ENCODE peak calls at places on chromosomes 16 and 17, in seven cellular contexts. W is H1, A is SK-N-SH, X is GM12891, L is HepG2, S is GM12878, E is K562. V is an unnamed sample.

GRCh38 chr16:79542196-79542859 is 58.2 kb downstream of the MAF start:
- DNase-seq in X (no peak), A (no peak), W (no peak), E (no peak), S (no peak), L (no peak), V (no peak)

GRCh38 chr17:74647871-74648672 is 24.5 kb upstream of the CD300E start:
- DNase-seq in E (no peak), W (no peak), A (peak), S (no peak), L (no peak), X (no peak), V (no peak)

GRCh38 chr16:10531582-10531981 is 48.8 kb downstream of the EMP2 start:
- DNase-seq in L (no peak), X (no peak), S (no peak), A (no peak), W (no peak), E (no peak), V (no peak)

GRCh38 chr17:57782051-57782490 is 37.0 kb upstream of the CCDC182 start:
- DNase-seq in W (no peak), A (peak), L (no peak), X (no peak), E (no peak), S (no peak), V (no peak)

GRCh38 chr17:45792995-45793755 is 9.1 kb downstream of the CRHR1 start:
- DNase-seq in S (no peak), L (no peak), E (peak), X (no peak), W (no peak), A (no peak), V (no peak)

GRCh38 chr16:154223-155030 is 2.0 kb downstream of the HBZ start:
- DNase-seq in X (no peak), E (peak), S (no peak), W (no peak), A (peak), L (no peak), V (no peak)

GRCh38 chr17:44203731-44204452 is 4.2 kb upstream of the ATXN7L3 start:
- DNase-seq in L (peak), S (no peak), E (peak), X (no peak), A (peak), W (no peak), V (peak)

GRCh38 chr17:77068915-77069314 is 71.9 kb upstream of the SEC14L1 start:
- DNase-seq in L (no peak), E (no peak), A (no peak), W (no peak), S (no peak), X (no peak), V (no peak)

GRCh38 chr17:79664925-79665738 is 54.3 kb upstream of the RBFOX3 start:
- DNase-seq in W (no peak), X (no peak), L (no peak), S (no peak), A (peak), E (no peak), V (no peak)

GRCh38 chr17:78896834-78897638 is 6.0 kb downstream of the CEP295NL start:
- DNase-seq in E (no peak), L (no peak), S (no peak), W (no peak), X (no peak), A (peak), V (no peak)

GRCh38 chr17:74852237-74853047 is 7.2 kb downstream of the GRIN2C start:
- DNase-seq in S (no peak), L (peak), E (peak), A (peak), W (peak), X (no peak), V (no peak)

GRCh38 chr17:81860756-81861568 is 627 bp upstream of the P4HB start:
- DNase-seq in X (peak), L (peak), S (peak), W (peak), E (peak), A (peak), V (peak)

GRCh38 chr17:81858967-81859905 is 1.1 kb downstream of the P4HB start:
- DNase-seq in S (no peak), L (no peak), X (no peak), W (no peak), A (no peak), E (peak), V (no peak)

GRCh38 chr17:81854974-81855774 is 5.2 kb downstream of the P4HB start:
- DNase-seq in S (no peak), W (no peak), E (no peak), X (no peak), A (peak), L (no peak), V (no peak)

GRCh38 chr17:81859906-81860755 is at the start of gene P4HB:
- DNase-seq in A (peak), X (no peak), W (no peak), L (no peak), S (no peak), E (peak), V (no peak)

GRCh38 chr17:81858170-81858966 is 2.0 kb downstream of the P4HB start:
- DNase-seq in E (no peak), X (no peak), L (no peak), S (no peak), W (no peak), A (no peak), V (no peak)
- TF ChIP-seq POLR2AphosphoS5 in E (no peak), X (no peak), L (peak), S (peak), W (no peak), A (no peak), V (no peak)

DNA sequence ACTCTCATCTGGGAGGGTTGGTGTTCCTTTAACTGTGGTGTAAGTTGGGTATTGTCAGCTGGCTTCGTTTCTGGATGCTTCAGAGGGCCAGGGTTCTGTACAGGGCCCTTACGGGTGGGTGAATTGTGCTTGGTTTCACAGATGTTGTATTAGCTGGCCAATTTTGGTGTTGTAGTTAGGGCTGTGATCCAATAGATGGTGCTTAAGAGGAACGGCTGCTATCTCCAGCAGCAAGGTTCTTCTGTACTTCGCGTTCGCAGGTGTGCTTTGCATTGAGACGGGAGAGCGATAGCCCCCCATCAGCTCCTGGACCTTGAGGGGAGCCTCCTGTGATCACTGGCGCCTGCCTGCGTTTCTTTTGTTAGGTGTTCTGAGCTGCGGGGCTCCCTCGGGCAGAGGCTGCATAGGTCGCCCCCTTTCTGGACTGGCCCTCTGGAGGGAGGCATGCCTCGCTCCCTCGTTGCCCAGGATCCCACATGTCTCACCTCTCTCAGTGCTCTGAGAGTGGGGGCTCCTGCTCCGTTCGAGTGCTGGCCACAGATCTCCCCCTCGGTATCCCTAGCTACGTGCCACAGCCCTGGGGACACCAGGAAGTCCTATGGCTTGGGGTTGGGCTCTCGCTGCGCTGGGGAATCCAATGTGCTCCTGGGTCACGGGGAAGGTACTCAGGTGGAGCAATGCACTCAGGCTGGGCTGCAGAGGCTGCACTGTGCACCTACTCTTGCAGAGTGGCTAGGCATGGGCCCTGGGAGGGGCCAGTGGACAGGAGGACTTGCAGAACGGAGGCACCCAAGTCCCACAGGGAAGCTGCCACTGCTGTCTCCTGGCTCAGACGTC is 844 bp upstream of the PRDM7 start:
- DNase-seq in A (peak), W (no peak), S (no peak), L (no peak), E (peak), X (peak), V (no peak)
- TF ChIP-seq TAF1 in A (no peak), W (no peak), S (no peak), L (no peak), E (no peak), X (no peak), V (no peak)

GRCh38 chr17:81720267-81721071 is 8.4 kb downstream of the SLC25A10 start:
- DNase-seq in S (no peak), E (no peak), X (no peak), L (no peak), W (no peak), A (no peak), V (no peak)

GRCh38 chr17:81726004-81726403 is 13.9 kb downstream of the SLC25A10 start:
- DNase-seq in X (no peak), L (no peak), W (no peak), A (no peak), E (no peak), S (no peak), V (no peak)

GRCh38 chr17:81727324-81728031 is 15.4 kb downstream of the SLC25A10 start:
- DNase-seq in X (no peak), E (no peak), W (no peak), L (peak), A (no peak), S (no peak), V (no peak)

GRCh38 chr17:81722184-81723120 is 10.4 kb downstream of the SLC25A10 start:
- DNase-seq in L (no peak), W (no peak), A (peak), E (peak), S (no peak), X (no peak), V (no peak)

GRCh38 chr17:81723651-81724209 is 11.6 kb downstream of the SLC25A10 start:
- DNase-seq in S (no peak), E (no peak), A (no peak), L (no peak), W (no peak), X (no peak), V (no peak)
- TF ChIP-seq POLR2AphosphoS5 in S (no peak), E (no peak), A (no peak), L (no peak), W (no peak), X (no peak), V (no peak)

GRCh38 chr16:4698321-4699029 is 5.1 kb downstream of the NUDT16L1 start:
- DNase-seq in S (no peak), L (no peak), A (peak), W (no peak), E (no peak), X (peak), V (peak)

GRCh38 chr16:4696172-4696904 is 3.0 kb downstream of the NUDT16L1 start:
- DNase-seq in W (no peak), E (no peak), S (no peak), X (no peak), A (peak), L (no peak), V (no peak)

GRCh38 chr16:4696905-4697866 is 3.8 kb downstream of the NUDT16L1 start:
- DNase-seq in A (peak), E (no peak), W (no peak), L (no peak), X (peak), S (no peak), V (no peak)

GRCh38 chr16:4699030-4699556 is 5.7 kb downstream of the NUDT16L1 start:
- DNase-seq in A (no peak), S (no peak), X (no peak), L (no peak), W (no peak), E (no peak), V (no peak)

GRCh38 chr16:4697867-4698291 is 4.5 kb downstream of the NUDT16L1 start:
- DNase-seq in L (no peak), S (no peak), E (no peak), A (no peak), W (no peak), X (peak), V (no peak)
- TF ChIP-seq TAF1 in L (no peak), S (no peak), E (no peak), A (no peak), W (no peak), X (no peak), V (no peak)